ENCODE peak calls at places on chromosome 14, in ten cellular contexts. Q, R, S, L, N, A, C, Z, M and D are unnamed samples.

GRCh38 chr14:36344211-36344610 is 23.8 kb upstream of the MBIP start:
- DNase-seq in Q (peak), R (no peak), S (no peak), L (no peak), N (peak), A (no peak), C (no peak), Z (no peak), M (no peak), D (no peak)

GRCh38 chr14:47442206-47442605 is 233.2 kb downstream of the MDGA2 start:
- DNase-seq in Q (peak), R (peak), S (peak), L (no peak), N (no peak), A (no peak), C (peak), Z (peak), M (no peak), D (peak)

GRCh38 chr14:54564799-54565235 is 2.1 kb upstream of the SAMD4A start:
- DNase-seq in Q (peak), R (peak), S (peak), L (no peak), N (peak), A (peak), C (no peak), Z (no peak), M (no peak), D (peak)

GRCh38 chr14:87041290-87042020 is 951.5 kb downstream of the GALC start:
- DNase-seq in Q (no peak), R (no peak), S (no peak), L (peak), N (no peak), A (no peak), C (no peak), Z (no peak), M (no peak), D (no peak)

GRCh38 chr14:63492391-63492790 is 50.8 kb downstream of the PPP2R5E start:
- DNase-seq in Q (peak), R (no peak), S (peak), L (no peak), N (peak), A (no peak), C (no peak), Z (no peak), M (no peak), D (peak)

GRCh38 chr14:102493585-102493984 is 16.0 kb downstream of the ANKRD9 start:
- DNase-seq in Q (no peak), R (no peak), S (no peak), L (no peak), N (no peak), A (no peak), C (peak), Z (no peak), M (no peak), D (no peak)

GRCh38 chr14:28163261-28163660 is 603.3 kb upstream of the FOXG1 start:
- DNase-seq in Q (no peak), R (no peak), S (no peak), L (no peak), N (no peak), A (no peak), C (no peak), Z (no peak), M (no peak), D (no peak)

GRCh38 chr14:34069854-34070582 is 119.1 kb upstream of the EGLN3 start:
- DNase-seq in Q (no peak), R (no peak), S (no peak), L (no peak), N (no peak), A (no peak), C (no peak), Z (no peak), M (no peak), D (no peak)

GRCh38 chr14:68358500-68358899 is 434.4 kb downstream of the ZFP36L1 start:
- DNase-seq in Q (no peak), R (no peak), S (no peak), L (no peak), N (no peak), A (no peak), C (no peak), Z (no peak), M (no peak), D (no peak)

GRCh38 chr14:99067141-99067920 is 204.7 kb downstream of the BCL11B start:
- DNase-seq in Q (no peak), R (no peak), S (no peak), L (no peak), N (no peak), A (no peak), C (peak), Z (no peak), M (no peak), D (no peak)

GRCh38 chr14:32246751-32247150 is 43.7 kb upstream of the RNU6-8 start:
- DNase-seq in Q (no peak), R (no peak), S (no peak), L (no peak), N (no peak), A (no peak), C (no peak), Z (no peak), M (no peak), D (no peak)

GRCh38 chr14:86003998-86004397 is 474.1 kb downstream of the FLRT2 start:
- DNase-seq in Q (peak), R (no peak), S (peak), L (no peak), N (peak), A (no peak), C (no peak), Z (no peak), M (no peak), D (peak)

GRCh38 chr14:61119006-61119405 is 138.0 kb downstream of the SLC38A6 start:
- DNase-seq in Q (no peak), R (peak), S (no peak), L (peak), N (no peak), A (no peak), C (no peak), Z (no peak), M (no peak), D (no peak)

GRCh38 chr14:52299692-52300278 is 14.3 kb upstream of the PTGER2 start:
- DNase-seq in Q (peak), R (peak), S (peak), L (peak), N (peak), A (peak), C (no peak), Z (peak), M (peak), D (peak)

GRCh38 chr14:28083456-28083855 is 683.1 kb upstream of the FOXG1 start:
- DNase-seq in Q (peak), R (peak), S (peak), L (no peak), N (no peak), A (no peak), C (no peak), Z (no peak), M (no peak), D (peak)

GRCh38 chr14:71363961-71364360 is 456.7 kb downstream of the PCNX1 start:
- DNase-seq in Q (peak), R (no peak), S (peak), L (no peak), N (peak), A (no peak), C (no peak), Z (no peak), M (no peak), D (no peak)

GRCh38 chr14:73489481-73490175 is 1.1 kb upstream of the RIOX1 start:
- DNase-seq in Q (no peak), R (no peak), S (no peak), L (no peak), N (no peak), A (no peak), C (no peak), Z (no peak), M (no peak), D (no peak)

GRCh38 chr14:51298895-51299294 is 58.8 kb downstream of the TMX1 start:
- DNase-seq in Q (peak), R (no peak), S (no peak), L (no peak), N (peak), A (no peak), C (no peak), Z (no peak), M (no peak), D (peak)

GRCh38 chr14:72907327-72907826 is 13.5 kb upstream of the DPF3 start:
- DNase-seq in Q (peak), R (no peak), S (no peak), L (peak), N (no peak), A (no peak), C (no peak), Z (no peak), M (no peak), D (no peak)

GRCh38 chr14:80364274-80364673 is 153.0 kb upstream of the DIO2 start:
- DNase-seq in Q (peak), R (peak), S (peak), L (peak), N (peak), A (peak), C (no peak), Z (no peak), M (peak), D (peak)

GRCh38 chr14:69027242-69027913 is 48.3 kb upstream of the ACTN1 start:
- DNase-seq in Q (no peak), R (no peak), S (no peak), L (no peak), N (no peak), A (no peak), C (no peak), Z (no peak), M (no peak), D (no peak)

GRCh38 chr14:97824218-97824617 is 1027.0 kb downstream of the VRK1 start:
- DNase-seq in Q (no peak), R (no peak), S (no peak), L (peak), N (no peak), A (no peak), C (no peak), Z (no peak), M (no peak), D (no peak)

GRCh38 chr14:21264025-21264801 is 5.0 kb downstream of the HNRNPC start:
- DNase-seq in Q (peak), R (no peak), S (peak), L (no peak), N (peak), A (no peak), C (no peak), Z (no peak), M (no peak), D (peak)

GRCh38 chr14:68208218-68208617 is 388.6 kb downstream of the RAD51B start:
- DNase-seq in Q (peak), R (no peak), S (peak), L (no peak), N (no peak), A (no peak), C (no peak), Z (no peak), M (no peak), D (no peak)

GRCh38 chr14:93049295-93049694 is 66.4 kb downstream of the ITPK1 start:
- DNase-seq in Q (no peak), R (no peak), S (no peak), L (no peak), N (no peak), A (no peak), C (no peak), Z (no peak), M (no peak), D (no peak)

GRCh38 chr14:58171090-58171489 is 19.1 kb upstream of the ARMH4 start:
- DNase-seq in Q (peak), R (peak), S (peak), L (peak), N (peak), A (peak), C (peak), Z (peak), M (peak), D (peak)

GRCh38 chr14:69592923-69593677 is 18.3 kb upstream of the SUSD6 start:
- DNase-seq in Q (peak), R (peak), S (peak), L (no peak), N (peak), A (no peak), C (no peak), Z (no peak), M (no peak), D (no peak)

GRCh38 chr14:63203618-63204406 is 431 bp upstream of the RHOJ start:
- DNase-seq in Q (peak), R (peak), S (peak), L (no peak), N (peak), A (no peak), C (peak), Z (no peak), M (peak), D (peak)

GRCh38 chr14:73712540-73713141 is 1.5 kb downstream of the PNMA1 start:
- DNase-seq in Q (no peak), R (peak), S (no peak), L (no peak), N (peak), A (peak), C (peak), Z (no peak), M (peak), D (peak)

GRCh38 chr14:39426605-39427004 is 5.6 kb downstream of the FBXO33 start:
- DNase-seq in Q (peak), R (no peak), S (peak), L (peak), N (peak), A (no peak), C (no peak), Z (no peak), M (peak), D (peak)

GRCh38 chr14:21652209-21652808 is 1.3 kb upstream of the OR4E2 start:
- DNase-seq in Q (no peak), R (peak), S (no peak), L (no peak), N (no peak), A (no peak), C (no peak), Z (no peak), M (no peak), D (no peak)

GRCh38 chr14:105087963-105088811 is 23.0 kb upstream of the GPR132 start:
- DNase-seq in Q (peak), R (peak), S (peak), L (no peak), N (peak), A (no peak), C (peak), Z (no peak), M (peak), D (peak)

GRCh38 chr14:105150368-105151111 is 18.0 kb downstream of the JAG2 start:
- DNase-seq in Q (no peak), R (no peak), S (no peak), L (no peak), N (no peak), A (no peak), C (no peak), Z (no peak), M (no peak), D (no peak)

DNA sequence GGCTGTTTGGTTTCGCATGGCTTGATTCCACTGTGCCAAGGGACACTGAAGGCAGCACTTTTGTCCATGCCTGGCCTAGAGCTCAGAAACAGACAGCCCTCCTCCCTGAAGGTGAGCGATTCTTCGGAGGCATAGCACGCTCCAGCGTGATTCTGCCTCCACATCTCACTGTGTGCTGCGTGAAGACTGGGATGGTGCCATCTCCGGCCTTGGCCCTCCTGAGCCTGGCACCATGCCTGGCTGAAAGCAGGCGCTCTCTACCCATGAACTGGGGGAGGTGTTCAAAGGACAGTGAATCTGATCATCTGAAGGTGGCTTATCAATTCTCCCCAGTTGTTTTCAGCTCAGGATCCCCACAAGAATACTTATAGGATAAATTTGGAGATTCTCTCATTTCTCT is 187.4 kb downstream of the TTC7B start:
- DNase-seq in Q (no peak), R (no peak), S (no peak), L (no peak), N (no peak), A (no peak), C (no peak), Z (no peak), M (no peak), D (no peak)
- H2AFZ ChIP-seq in Q (no peak), R (no peak), S (no peak), L (no peak), N (no peak), A (no peak), C (no peak), Z (no peak), M (no peak), D (no peak)

DNA sequence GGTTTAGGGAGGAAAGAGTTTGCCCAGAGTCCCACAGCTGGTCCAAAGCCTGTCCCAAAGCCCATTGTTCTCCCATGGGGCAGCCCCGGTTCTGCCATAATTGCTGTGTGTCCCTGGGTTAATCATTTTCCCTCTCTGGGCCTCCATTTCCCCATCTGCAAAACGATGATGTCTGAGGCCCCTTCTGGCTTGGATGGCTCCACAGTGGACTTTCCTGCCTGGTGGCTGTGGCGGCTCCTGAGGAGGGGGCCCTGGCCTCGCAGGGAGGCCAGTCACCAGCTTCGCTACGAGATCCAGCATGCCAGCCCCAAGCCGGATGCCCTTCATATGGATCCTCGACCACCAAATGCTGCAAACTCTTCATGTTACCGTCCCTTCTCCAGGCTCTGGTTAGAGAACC is 37.5 kb upstream of the PPP1R13B start:
- DNase-seq in Q (no peak), R (no peak), S (no peak), L (no peak), N (no peak), A (no peak), C (no peak), Z (no peak), M (no peak), D (no peak)
- H3K9ac ChIP-seq in Q (no peak), R (no peak), S (no peak), L (no peak), N (no peak), A (no peak), C (no peak), Z (no peak), M (no peak), D (no peak)

GRCh38 chr14:96309907-96310330 is 53.2 kb downstream of the ATG2B start:
- DNase-seq in Q (no peak), R (no peak), S (peak), L (no peak), N (peak), A (no peak), C (no peak), Z (no peak), M (no peak), D (no peak)

GRCh38 chr14:96304956-96305355 is 48.9 kb downstream of the BDKRB1 start:
- DNase-seq in Q (no peak), R (peak), S (no peak), L (no peak), N (no peak), A (peak), C (peak), Z (peak), M (no peak), D (peak)

GRCh38 chr14:96309128-96309906 is 53.3 kb downstream of the BDKRB1 start:
- DNase-seq in Q (no peak), R (no peak), S (no peak), L (no peak), N (no peak), A (no peak), C (no peak), Z (no peak), M (no peak), D (no peak)

GRCh38 chr14:96303981-96304380 is 48.0 kb downstream of the BDKRB1 start:
- DNase-seq in Q (no peak), R (no peak), S (no peak), L (no peak), N (no peak), A (no peak), C (no peak), Z (no peak), M (peak), D (no peak)

DNA sequence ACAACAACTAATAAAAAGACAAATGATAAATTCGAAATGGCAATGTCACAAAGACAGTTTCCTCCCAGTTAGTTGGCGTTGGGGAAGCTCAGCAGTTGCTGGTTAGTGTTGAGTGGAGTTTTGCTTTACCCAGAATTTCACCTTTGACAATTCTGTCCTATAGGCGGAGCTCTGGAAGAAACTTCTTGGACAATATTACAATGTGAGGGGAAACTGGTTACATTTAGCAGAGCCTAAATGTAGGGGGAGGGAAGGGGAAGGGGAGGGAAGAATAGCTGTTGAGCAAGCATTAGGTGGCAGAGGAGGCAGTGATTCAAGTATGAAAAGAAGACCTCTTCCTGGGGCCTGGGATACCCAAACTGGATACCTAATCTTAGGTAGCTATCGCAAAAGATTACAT is 51.4 kb downstream of the BDKRB1 start:
- DNase-seq in Q (no peak), R (no peak), S (no peak), L (no peak), N (no peak), A (no peak), C (no peak), Z (no peak), M (no peak), D (peak)
- H2AFZ ChIP-seq in Q (no peak), R (no peak), S (no peak), L (no peak), N (no peak), A (no peak), C (no peak), Z (no peak), M (no peak), D (no peak)

GRCh38 chr14:88829188-88829587 is 4.7 kb downstream of the TTC8 start:
- DNase-seq in Q (no peak), R (no peak), S (no peak), L (no peak), N (no peak), A (no peak), C (no peak), Z (no peak), M (no peak), D (no peak)
- H3K9ac ChIP-seq in Q (no peak), R (no peak), S (no peak), L (no peak), N (no peak), A (no peak), C (no peak), Z (no peak), M (peak), D (no peak)

DNA sequence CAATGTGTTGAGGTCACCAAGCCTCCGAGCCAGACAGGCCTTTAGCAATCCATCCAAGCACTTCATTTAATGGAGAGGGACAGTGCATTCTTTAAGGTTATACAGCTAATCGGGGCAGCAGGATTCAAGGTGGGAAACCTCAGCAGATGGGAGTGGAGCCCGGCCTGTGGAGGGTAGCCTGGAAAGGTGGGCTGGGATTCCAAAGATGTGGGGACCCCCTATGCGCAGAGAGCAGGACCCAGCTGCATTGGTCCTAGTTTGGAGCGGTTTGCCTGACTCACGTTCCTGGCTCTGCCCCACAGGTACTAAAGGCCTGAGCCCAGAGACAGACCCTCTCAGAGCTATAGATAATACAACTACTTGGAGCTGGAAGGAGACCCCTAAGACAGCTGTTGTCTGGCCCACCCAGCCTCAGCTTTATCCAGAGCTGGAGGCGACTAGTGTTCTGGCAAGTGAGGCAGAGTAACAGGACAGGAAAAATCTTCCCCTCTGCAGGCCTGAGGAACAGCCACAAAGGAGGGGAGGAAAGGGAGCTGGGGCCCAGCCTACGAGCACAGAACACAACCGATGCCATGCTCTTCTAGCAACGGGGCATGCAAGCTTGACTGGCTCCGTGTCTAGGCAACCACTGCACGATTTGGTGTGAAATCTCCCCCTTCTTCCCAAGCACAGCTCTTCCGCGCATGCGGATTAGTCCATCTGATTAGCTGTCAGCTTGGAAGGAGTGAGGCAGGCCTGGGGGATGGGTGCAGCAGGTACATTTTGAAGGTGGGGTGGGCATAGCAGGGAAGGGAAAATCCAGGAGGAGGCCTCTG is 1.1 kb upstream of the MYH7 start:
- DNase-seq in Q (no peak), R (peak), S (no peak), L (no peak), N (no peak), A (peak), C (no peak), Z (no peak), M (no peak), D (no peak)
- H2AFZ ChIP-seq in Q (no peak), R (no peak), S (no peak), L (no peak), N (no peak), A (peak), C (no peak), Z (no peak), M (no peak), D (no peak)